ENCODE peak calls at places on chromosome 4, in nine cellular contexts. One of them, this sample, is unnamed.

GRCh38 chr4:164357957-164358356 is 396.0 kb upstream of the SMIM31 start:
- DNase-seq in HL-60: no peak
- DNase-seq in GM12878: no peak
- DNase-seq in HepG2: no peak
- DNase-seq in A549: no peak
- DNase-seq in K562: no peak
- DNase-seq in GM23338: no peak
- DNase-seq in SK-N-SH: no peak
- DNase-seq in HCT116: no peak
- DNase-seq in this sample: no peak

GRCh38 chr4:66577922-66578321 is 907.6 kb upstream of the EPHA5 start:
- DNase-seq in SK-N-SH: no peak
- DNase-seq in HL-60: no peak
- DNase-seq in HCT116: no peak
- DNase-seq in GM23338: no peak
- DNase-seq in GM12878: no peak
- DNase-seq in K562: no peak
- DNase-seq in HepG2: no peak
- DNase-seq in A549: no peak
- DNase-seq in this sample: no peak

GRCh38 chr4:52202931-52203330 is 151.8 kb downstream of the SPATA18 start:
- DNase-seq in GM23338: no peak
- DNase-seq in SK-N-SH: no peak
- DNase-seq in HCT116: no peak
- DNase-seq in HepG2: no peak
- DNase-seq in A549: no peak
- DNase-seq in GM12878: no peak
- DNase-seq in K562: no peak
- DNase-seq in HL-60: no peak
- DNase-seq in this sample: no peak

GRCh38 chr4:185730387-185730786 is 81.6 kb downstream of the SORBS2 start:
- DNase-seq in HepG2: no peak
- DNase-seq in K562: peak
- DNase-seq in HCT116: no peak
- DNase-seq in SK-N-SH: no peak
- DNase-seq in GM23338: peak
- DNase-seq in HL-60: peak
- DNase-seq in GM12878: no peak
- DNase-seq in A549: peak
- DNase-seq in this sample: no peak

GRCh38 chr4:139300431-139301142 is 718 bp upstream of the NAA15 start:
- DNase-seq in K562: no peak
- DNase-seq in GM12878: peak
- DNase-seq in HepG2: no peak
- DNase-seq in SK-N-SH: peak
- DNase-seq in HCT116: no peak
- DNase-seq in HL-60: peak
- DNase-seq in GM23338: peak
- DNase-seq in A549: peak
- DNase-seq in this sample: peak

GRCh38 chr4:11900277-11900676 is 471.6 kb upstream of the HS3ST1 start:
- DNase-seq in K562: no peak
- DNase-seq in HCT116: no peak
- DNase-seq in SK-N-SH: no peak
- DNase-seq in HL-60: no peak
- DNase-seq in GM12878: no peak
- DNase-seq in HepG2: no peak
- DNase-seq in GM23338: no peak
- DNase-seq in A549: no peak
- DNase-seq in this sample: no peak

GRCh38 chr4:184019084-184019483 is 114.0 kb downstream of the STOX2 start:
- DNase-seq in K562: no peak
- DNase-seq in SK-N-SH: no peak
- DNase-seq in HCT116: no peak
- DNase-seq in GM12878: no peak
- DNase-seq in HL-60: no peak
- DNase-seq in HepG2: no peak
- DNase-seq in GM23338: no peak
- DNase-seq in A549: no peak
- DNase-seq in this sample: no peak

GRCh38 chr4:169185133-169185956 is 85.4 kb downstream of the SH3RF1 start:
- DNase-seq in A549: peak
- DNase-seq in GM23338: no peak
- DNase-seq in HCT116: no peak
- DNase-seq in K562: no peak
- DNase-seq in GM12878: no peak
- DNase-seq in HepG2: no peak
- DNase-seq in SK-N-SH: no peak
- DNase-seq in HL-60: no peak
- DNase-seq in this sample: no peak

GRCh38 chr4:58136611-58137010 is 1026.4 kb upstream of the IGFBP7 start:
- DNase-seq in GM23338: no peak
- DNase-seq in SK-N-SH: peak
- DNase-seq in K562: no peak
- DNase-seq in HL-60: no peak
- DNase-seq in A549: no peak
- DNase-seq in HCT116: no peak
- DNase-seq in GM12878: no peak
- DNase-seq in HepG2: no peak
- DNase-seq in this sample: no peak

GRCh38 chr4:2333916-2334644 is 72.2 kb upstream of the MXD4 start:
- DNase-seq in GM23338: no peak
- DNase-seq in GM12878: no peak
- DNase-seq in K562: no peak
- DNase-seq in SK-N-SH: peak
- DNase-seq in HL-60: no peak
- DNase-seq in HCT116: no peak
- DNase-seq in A549: no peak
- DNase-seq in HepG2: no peak
- DNase-seq in this sample: no peak

GRCh38 chr4:26173619-26174018 is 147.2 kb upstream of the RBPJ start:
- DNase-seq in HL-60: no peak
- DNase-seq in SK-N-SH: no peak
- DNase-seq in GM12878: no peak
- DNase-seq in K562: no peak
- DNase-seq in A549: no peak
- DNase-seq in HepG2: no peak
- DNase-seq in GM23338: no peak
- DNase-seq in HCT116: no peak
- DNase-seq in this sample: no peak

GRCh38 chr4:41363384-41363981 is 106.8 kb downstream of the UCHL1 start:
- DNase-seq in HCT116: no peak
- DNase-seq in SK-N-SH: no peak
- DNase-seq in HepG2: no peak
- DNase-seq in HL-60: no peak
- DNase-seq in A549: peak
- DNase-seq in K562: no peak
- DNase-seq in GM23338: peak
- DNase-seq in GM12878: no peak
- DNase-seq in this sample: no peak

GRCh38 chr4:156378053-156378665 is 424.5 kb upstream of the CTSO start:
- DNase-seq in HepG2: peak
- DNase-seq in K562: no peak
- DNase-seq in HL-60: no peak
- DNase-seq in SK-N-SH: peak
- DNase-seq in GM23338: peak
- DNase-seq in A549: peak
- DNase-seq in GM12878: no peak
- DNase-seq in HCT116: peak
- DNase-seq in this sample: no peak

GRCh38 chr4:88672987-88673386 is 24.6 kb downstream of the NAP1L5 start:
- DNase-seq in HCT116: no peak
- DNase-seq in SK-N-SH: peak
- DNase-seq in GM23338: peak
- DNase-seq in HepG2: peak
- DNase-seq in HL-60: no peak
- DNase-seq in GM12878: no peak
- DNase-seq in K562: peak
- DNase-seq in A549: peak
- DNase-seq in this sample: no peak

GRCh38 chr4:124420166-124420695 is 292.3 kb downstream of the ANKRD50 start:
- DNase-seq in HepG2: no peak
- DNase-seq in SK-N-SH: no peak
- DNase-seq in HL-60: no peak
- DNase-seq in HCT116: no peak
- DNase-seq in GM12878: no peak
- DNase-seq in K562: no peak
- DNase-seq in GM23338: no peak
- DNase-seq in A549: no peak
- DNase-seq in this sample: no peak

GRCh38 chr4:137509855-137510282 is 22.4 kb downstream of the PCDH18 start:
- DNase-seq in GM12878: no peak
- DNase-seq in K562: no peak
- DNase-seq in HCT116: peak
- DNase-seq in GM23338: no peak
- DNase-seq in SK-N-SH: no peak
- DNase-seq in HepG2: no peak
- DNase-seq in A549: no peak
- DNase-seq in HL-60: no peak
- DNase-seq in this sample: no peak

GRCh38 chr4:81631958-81632439 is 160.3 kb upstream of the RASGEF1B start:
- DNase-seq in HL-60: peak
- DNase-seq in A549: peak
- DNase-seq in GM12878: no peak
- DNase-seq in HepG2: peak
- DNase-seq in GM23338: no peak
- DNase-seq in K562: peak
- DNase-seq in SK-N-SH: no peak
- DNase-seq in HCT116: no peak
- DNase-seq in this sample: no peak

DNA sequence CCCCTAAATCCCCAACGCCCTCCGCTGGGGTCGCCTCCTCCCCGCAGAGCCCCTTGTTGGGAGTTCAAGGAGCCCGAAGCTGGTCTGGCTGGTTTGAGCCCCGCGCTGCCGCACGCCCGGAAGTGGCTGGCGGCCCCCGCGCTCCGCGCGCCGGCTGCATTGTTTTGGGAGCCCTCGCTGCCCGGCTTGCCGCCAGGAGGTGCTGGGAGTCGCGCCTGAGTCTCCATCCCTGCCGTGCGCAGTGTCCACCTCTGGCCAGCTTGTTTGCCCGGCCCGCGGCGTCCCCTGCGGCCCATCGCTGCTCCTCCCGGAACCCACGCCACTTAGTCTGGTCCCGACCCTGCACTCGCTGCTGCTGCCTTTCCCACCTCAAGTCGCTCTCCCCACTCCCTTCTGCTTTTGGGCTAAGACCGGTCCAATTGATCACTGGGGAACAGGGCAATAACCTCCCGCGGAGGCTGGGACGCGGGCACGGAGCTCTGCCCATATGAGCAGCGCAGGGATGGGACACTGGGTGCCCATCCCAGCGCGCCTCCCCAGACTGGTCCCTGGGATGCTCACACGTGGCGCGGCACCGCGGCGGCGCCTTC is 2.2 kb upstream of the SFRP2 start:
- DNase-seq in HL-60: no peak
- DNase-seq in GM23338: peak
- DNase-seq in SK-N-SH: peak
- DNase-seq in HepG2: no peak
- DNase-seq in HCT116: no peak
- DNase-seq in GM12878: no peak
- DNase-seq in A549: peak
- DNase-seq in K562: no peak
- DNase-seq in this sample: no peak
- TF ChIP-seq CTCF in HL-60: no peak
- TF ChIP-seq CTCF in GM23338: peak
- TF ChIP-seq CTCF in SK-N-SH: peak
- TF ChIP-seq CTCF in HepG2: no peak
- TF ChIP-seq CTCF in HCT116: no peak
- TF ChIP-seq CTCF in GM12878: no peak
- TF ChIP-seq CTCF in A549: no peak
- TF ChIP-seq CTCF in K562: peak
- TF ChIP-seq CTCF in this sample: peak

DNA sequence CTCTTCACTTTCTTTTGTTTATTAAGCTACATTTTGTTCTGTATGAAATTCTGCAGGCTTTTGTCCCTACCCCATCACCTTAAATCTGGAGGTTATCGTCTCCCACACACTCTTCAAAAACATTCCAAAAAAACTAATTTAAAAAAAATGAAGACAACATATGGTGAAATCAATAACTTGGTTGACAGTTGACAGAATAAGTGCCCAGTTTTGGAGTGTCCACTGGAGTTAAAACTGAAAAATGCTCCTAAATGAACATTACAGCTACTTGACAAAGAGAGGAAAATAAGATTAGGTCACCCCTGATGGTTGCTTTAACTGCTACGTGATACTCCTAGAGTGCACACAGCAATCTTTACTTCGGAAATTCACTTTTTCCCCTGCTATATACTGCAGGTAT is 618 bp upstream of the ZNF827 start:
- DNase-seq in GM23338: no peak
- DNase-seq in K562: no peak
- DNase-seq in A549: no peak
- DNase-seq in SK-N-SH: no peak
- DNase-seq in HL-60: no peak
- DNase-seq in HepG2: no peak
- DNase-seq in GM12878: no peak
- DNase-seq in HCT116: no peak
- DNase-seq in this sample: no peak
- H3K4me3 ChIP-seq in GM23338: peak
- H3K4me3 ChIP-seq in K562: no peak
- H3K4me3 ChIP-seq in A549: peak
- H3K4me3 ChIP-seq in SK-N-SH: peak
- H3K4me3 ChIP-seq in HL-60: no peak
- H3K4me3 ChIP-seq in HepG2: peak
- H3K4me3 ChIP-seq in GM12878: peak
- H3K4me3 ChIP-seq in HCT116: peak
- H3K4me3 ChIP-seq in this sample: peak

DNA sequence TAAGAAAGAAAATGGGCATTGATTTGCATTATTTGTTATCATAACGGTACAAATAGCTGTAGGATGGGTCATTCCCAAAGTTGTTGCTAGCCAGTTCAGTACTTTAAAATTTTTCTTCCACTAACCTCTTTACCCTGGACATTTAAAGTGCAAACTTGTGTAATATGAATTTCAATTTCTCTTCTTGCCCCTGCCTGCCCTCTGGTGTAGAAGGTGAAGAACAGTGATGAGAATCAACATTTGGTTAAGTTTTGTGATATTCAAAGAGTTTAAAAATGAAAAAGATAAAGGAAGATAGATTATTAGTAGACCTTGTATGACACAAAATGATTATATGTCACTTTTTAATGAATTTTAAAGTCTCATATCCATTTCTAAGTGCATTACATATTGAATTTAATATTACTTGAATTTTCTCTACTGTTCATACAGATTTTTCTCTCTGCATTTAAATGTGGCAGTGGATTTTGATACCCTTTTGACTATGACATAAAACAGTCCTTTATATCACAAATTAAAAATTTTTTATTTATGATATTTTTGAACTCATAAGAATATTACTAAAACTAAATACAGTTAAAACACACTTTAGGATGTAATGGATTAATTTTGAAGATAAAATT is 337.7 kb downstream of the BMPR1B start:
- DNase-seq in HL-60: no peak
- DNase-seq in SK-N-SH: peak
- DNase-seq in HepG2: peak
- DNase-seq in GM12878: no peak
- DNase-seq in GM23338: peak
- DNase-seq in A549: peak
- DNase-seq in HCT116: peak
- DNase-seq in K562: no peak
- DNase-seq in this sample: no peak
- TF ChIP-seq REST in HL-60: no peak
- TF ChIP-seq REST in SK-N-SH: no peak
- TF ChIP-seq REST in HepG2: no peak
- TF ChIP-seq REST in GM12878: no peak
- TF ChIP-seq REST in GM23338: no peak
- TF ChIP-seq REST in A549: no peak
- TF ChIP-seq REST in HCT116: no peak
- TF ChIP-seq REST in K562: no peak
- TF ChIP-seq REST in this sample: no peak

GRCh38 chr4:117157360-117157759 is 72.0 kb upstream of the TRAM1L1 start:
- DNase-seq in GM12878: no peak
- DNase-seq in HepG2: no peak
- DNase-seq in HL-60: no peak
- DNase-seq in HCT116: no peak
- DNase-seq in A549: no peak
- DNase-seq in SK-N-SH: no peak
- DNase-seq in K562: no peak
- DNase-seq in GM23338: no peak
- DNase-seq in this sample: no peak
- TF ChIP-seq CTCF in GM12878: no peak
- TF ChIP-seq CTCF in HepG2: no peak
- TF ChIP-seq CTCF in HL-60: no peak
- TF ChIP-seq CTCF in HCT116: no peak
- TF ChIP-seq CTCF in A549: no peak
- TF ChIP-seq CTCF in SK-N-SH: no peak
- TF ChIP-seq CTCF in K562: no peak
- TF ChIP-seq CTCF in GM23338: no peak
- TF ChIP-seq CTCF in this sample: no peak